ENCODE peak calls at places on chromosomes 13 and 19, in seven cellular contexts. N is Peyer's patch, L is AG10803, I is A549, Y is HepG2, F is Caco-2, U is GM12864. D is an unnamed sample.

GRCh38 chr19:1355974-1356865 is 27.5 kb upstream of the NDUFS7 start:
- DNase-seq in N (no peak), I (no peak), U (no peak), Y (no peak), L (peak), F (no peak), D (peak)

GRCh38 chr19:3338541-3339181 is 27.7 kb upstream of the NFIC start:
- DNase-seq in Y (no peak), I (no peak), U (no peak), N (peak), F (no peak), L (no peak), D (no peak)

GRCh38 chr13:113664751-113665581 is 2.1 kb upstream of the GRK1 start:
- DNase-seq in F (peak), L (no peak), N (no peak), U (no peak), I (no peak), Y (no peak), D (no peak)

GRCh38 chr13:46751811-46752635 is 44.9 kb downstream of the ESD start:
- DNase-seq in Y (no peak), L (peak), I (no peak), N (peak), F (no peak), U (peak), D (no peak)

GRCh38 chr19:9848761-9849160 is 13.6 kb downstream of the PIN1 start:
- DNase-seq in N (no peak), F (no peak), L (no peak), U (no peak), I (no peak), Y (no peak), D (no peak)

GRCh38 chr19:17605117-17605516 is 49.7 kb downstream of the COLGALT1 start:
- DNase-seq in Y (no peak), L (no peak), N (no peak), I (no peak), F (no peak), U (no peak), D (no peak)

GRCh38 chr19:40424637-40425449 is 949 bp downstream of the SERTAD1 start:
- DNase-seq in L (peak), F (no peak), N (no peak), I (no peak), U (no peak), Y (no peak), D (no peak)

GRCh38 chr13:64417609-64418008 is 2812.5 kb downstream of the PCDH9 start:
- DNase-seq in N (no peak), U (no peak), F (no peak), I (no peak), L (no peak), Y (no peak), D (no peak)

GRCh38 chr13:104869501-104869900 is 1666.0 kb downstream of the EFNB2 start:
- DNase-seq in U (no peak), N (no peak), Y (no peak), F (no peak), L (no peak), I (no peak), D (no peak)

GRCh38 chr13:48728226-48728625 is 74.5 kb downstream of the CYSLTR2 start:
- DNase-seq in Y (no peak), N (no peak), I (no peak), F (no peak), L (no peak), U (no peak), D (no peak)

GRCh38 chr13:48733739-48734329 is 80.1 kb downstream of the CYSLTR2 start:
- DNase-seq in U (no peak), Y (no peak), N (no peak), F (no peak), I (no peak), L (no peak), D (no peak)

GRCh38 chr13:48728876-48729275 is 75.1 kb downstream of the CYSLTR2 start:
- DNase-seq in U (no peak), N (no peak), F (no peak), L (no peak), I (no peak), Y (no peak), D (no peak)

GRCh38 chr13:48731957-48732569 is 78.3 kb downstream of the CYSLTR2 start:
- DNase-seq in Y (peak), L (peak), F (no peak), U (peak), N (peak), I (peak), D (no peak)

GRCh38 chr13:48730971-48731658 is 77.4 kb downstream of the CYSLTR2 start:
- DNase-seq in L (peak), N (no peak), Y (no peak), I (no peak), U (no peak), F (no peak), D (no peak)
- TF ChIP-seq CTCF in L (no peak), N (no peak), Y (no peak), I (no peak), U (no peak), F (no peak), D (no peak)

GRCh38 chr19:48660854-48661731 is 11.7 kb downstream of the NTN5 start:
- DNase-seq in Y (peak), U (peak), L (peak), I (peak), F (peak), N (peak), D (no peak)
- H3K4me3 ChIP-seq in Y (no peak), U (no peak), L (no peak), I (no peak), F (no peak), N (no peak), D (no peak)

DNA sequence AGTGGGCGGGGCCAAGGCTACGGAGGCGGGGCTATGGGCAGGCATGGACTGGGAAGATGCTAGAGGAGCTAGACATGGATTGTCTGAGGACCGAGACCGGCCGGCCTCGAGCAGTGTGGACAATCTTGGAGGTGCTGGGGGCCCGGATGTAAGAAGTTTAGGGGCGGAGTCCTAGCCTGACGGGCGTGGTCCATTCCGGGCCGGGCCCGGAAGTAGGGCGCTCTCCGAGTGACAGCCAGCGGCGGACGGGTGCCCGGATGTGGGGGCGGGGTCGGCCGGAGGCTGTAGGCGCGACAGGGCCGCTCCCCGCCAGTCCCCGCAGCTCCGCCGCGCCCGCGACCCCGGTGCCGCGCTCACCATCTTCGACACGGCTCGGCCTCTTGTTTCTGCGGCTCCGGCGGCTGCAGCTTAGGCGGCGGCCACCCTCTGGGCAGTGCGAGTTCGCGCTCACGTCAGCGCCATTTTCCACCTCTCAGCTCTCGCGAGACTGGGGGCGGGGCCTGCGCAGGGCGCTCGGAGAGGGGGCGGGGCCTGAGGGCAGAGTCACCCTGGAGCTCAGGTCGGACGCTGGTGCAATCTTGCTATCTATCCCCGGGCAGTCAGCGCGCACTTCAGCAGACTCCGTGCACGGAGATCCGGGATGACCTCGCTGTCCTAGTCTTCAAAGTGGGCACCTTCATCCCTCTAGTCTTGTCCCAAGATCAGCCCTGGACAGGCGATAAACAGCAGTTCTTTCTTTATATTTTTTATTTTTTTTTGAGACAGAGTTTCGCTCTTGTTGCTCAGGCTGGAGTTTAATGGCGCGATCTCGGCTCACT is at the start of gene ZNF414:
- DNase-seq in N (peak), I (peak), L (peak), Y (peak), F (peak), U (peak), D (peak)
- TF ChIP-seq CTCF in N (no peak), I (no peak), L (no peak), Y (no peak), F (no peak), U (no peak), D (no peak)

GRCh38 chr13:99982021-99982740 is 597 bp downstream of the ZIC2 start:
- DNase-seq in N (no peak), L (no peak), F (no peak), U (no peak), I (no peak), Y (no peak), D (no peak)
- H3K4me3 ChIP-seq in N (no peak), L (no peak), F (peak), U (no peak), I (peak), Y (peak), D (peak)

D was measured in LNCaP clone FGC.